ENCODE peak calls at places on chromosomes 4 and X, in ten cellular contexts. One of them, this sample, is unnamed.

GRCh38 chrX:107706309-107706708 is 69.3 kb downstream of the TSC22D3 start:
- DNase-seq in psoas muscle: no peak
- DNase-seq in breast epithelium: no peak
- DNase-seq in AG09309: no peak
- DNase-seq in neural crest cell: no peak
- DNase-seq in CD8-positive, alpha-beta T cell: no peak
- DNase-seq in ovary: no peak
- DNase-seq in sigmoid colon: peak
- DNase-seq in AG04450: no peak
- DNase-seq in PC-3: no peak
- DNase-seq in this sample: no peak

GRCh38 chrX:18828832-18829404 is 121.5 kb downstream of the PPEF1 start:
- DNase-seq in psoas muscle: no peak
- DNase-seq in breast epithelium: no peak
- DNase-seq in AG09309: no peak
- DNase-seq in neural crest cell: no peak
- DNase-seq in CD8-positive, alpha-beta T cell: no peak
- DNase-seq in ovary: no peak
- DNase-seq in sigmoid colon: no peak
- DNase-seq in AG04450: no peak
- DNase-seq in PC-3: peak
- DNase-seq in this sample: no peak

GRCh38 chrX:38859602-38860001 is 58.3 kb downstream of the MID1IP1 start:
- DNase-seq in psoas muscle: no peak
- DNase-seq in breast epithelium: no peak
- DNase-seq in AG09309: peak
- DNase-seq in neural crest cell: no peak
- DNase-seq in CD8-positive, alpha-beta T cell: no peak
- DNase-seq in ovary: no peak
- DNase-seq in sigmoid colon: no peak
- DNase-seq in AG04450: no peak
- DNase-seq in PC-3: no peak
- DNase-seq in this sample: no peak

GRCh38 chr4:7238300-7238960 is 46.1 kb downstream of the SORCS2 start:
- DNase-seq in psoas muscle: no peak
- DNase-seq in breast epithelium: no peak
- DNase-seq in AG09309: no peak
- DNase-seq in neural crest cell: no peak
- DNase-seq in CD8-positive, alpha-beta T cell: no peak
- DNase-seq in ovary: no peak
- DNase-seq in sigmoid colon: no peak
- DNase-seq in AG04450: no peak
- DNase-seq in PC-3: no peak
- DNase-seq in this sample: no peak

GRCh38 chrX:72100824-72101351 is 30.8 kb downstream of the RTL5 start:
- DNase-seq in psoas muscle: no peak
- DNase-seq in breast epithelium: no peak
- DNase-seq in AG09309: no peak
- DNase-seq in neural crest cell: no peak
- DNase-seq in CD8-positive, alpha-beta T cell: peak
- DNase-seq in ovary: no peak
- DNase-seq in sigmoid colon: no peak
- DNase-seq in AG04450: no peak
- DNase-seq in PC-3: no peak
- DNase-seq in this sample: no peak

GRCh38 chr4:40614031-40614430 is 15.6 kb downstream of the RBM47 start:
- DNase-seq in psoas muscle: no peak
- DNase-seq in breast epithelium: no peak
- DNase-seq in AG09309: no peak
- DNase-seq in neural crest cell: no peak
- DNase-seq in CD8-positive, alpha-beta T cell: no peak
- DNase-seq in ovary: no peak
- DNase-seq in sigmoid colon: no peak
- DNase-seq in AG04450: no peak
- DNase-seq in PC-3: no peak
- DNase-seq in this sample: no peak

GRCh38 chr4:126678608-126679007 is 954.1 kb upstream of the INTU start:
- DNase-seq in psoas muscle: no peak
- DNase-seq in breast epithelium: no peak
- DNase-seq in AG09309: no peak
- DNase-seq in neural crest cell: no peak
- DNase-seq in CD8-positive, alpha-beta T cell: no peak
- DNase-seq in ovary: no peak
- DNase-seq in sigmoid colon: no peak
- DNase-seq in AG04450: no peak
- DNase-seq in PC-3: no peak
- DNase-seq in this sample: no peak

GRCh38 chrX:85052636-85053343 is 49.1 kb downstream of the APOOL start:
- DNase-seq in psoas muscle: no peak
- DNase-seq in breast epithelium: no peak
- DNase-seq in AG09309: peak
- DNase-seq in neural crest cell: no peak
- DNase-seq in CD8-positive, alpha-beta T cell: no peak
- DNase-seq in ovary: no peak
- DNase-seq in sigmoid colon: no peak
- DNase-seq in AG04450: peak
- DNase-seq in PC-3: peak
- DNase-seq in this sample: no peak

DNA sequence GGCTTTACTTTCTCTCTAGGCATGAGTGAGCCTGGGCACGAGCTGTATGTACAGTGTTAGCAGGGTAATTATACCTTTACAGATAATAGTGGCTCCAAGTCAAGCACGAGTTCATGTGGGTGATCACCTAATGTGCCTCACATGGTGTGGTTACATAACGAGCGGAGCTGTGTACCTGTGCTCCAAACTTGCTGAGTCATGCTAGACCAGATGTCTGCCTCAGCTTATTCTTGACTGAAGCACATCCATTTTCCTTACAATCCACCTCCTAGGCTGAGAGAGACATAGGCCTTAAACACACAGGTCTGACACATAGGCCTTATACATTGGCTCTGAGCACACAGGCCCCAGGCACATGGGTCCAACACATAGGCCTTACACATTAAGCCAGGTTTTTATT is 426.6 kb downstream of the GPAT3 start:
- DNase-seq in psoas muscle: no peak
- DNase-seq in breast epithelium: no peak
- DNase-seq in AG09309: no peak
- DNase-seq in neural crest cell: no peak
- DNase-seq in CD8-positive, alpha-beta T cell: no peak
- DNase-seq in ovary: no peak
- DNase-seq in sigmoid colon: no peak
- DNase-seq in AG04450: no peak
- DNase-seq in PC-3: no peak
- DNase-seq in this sample: no peak
- TF ChIP-seq CTCF in psoas muscle: no peak
- TF ChIP-seq CTCF in breast epithelium: no peak
- TF ChIP-seq CTCF in AG09309: no peak
- TF ChIP-seq CTCF in neural crest cell: no peak
- TF ChIP-seq CTCF in CD8-positive, alpha-beta T cell: no peak
- TF ChIP-seq CTCF in ovary: no peak
- TF ChIP-seq CTCF in sigmoid colon: no peak
- TF ChIP-seq CTCF in AG04450: no peak
- TF ChIP-seq CTCF in PC-3: no peak
- TF ChIP-seq CTCF in this sample: no peak

GRCh38 chrX:49204709-49205108 is 4.7 kb upstream of the SYP start:
- DNase-seq in psoas muscle: no peak
- DNase-seq in breast epithelium: no peak
- DNase-seq in AG09309: no peak
- DNase-seq in neural crest cell: no peak
- DNase-seq in CD8-positive, alpha-beta T cell: no peak
- DNase-seq in ovary: no peak
- DNase-seq in sigmoid colon: no peak
- DNase-seq in AG04450: no peak
- DNase-seq in PC-3: no peak
- DNase-seq in this sample: no peak
- TF ChIP-seq CTCF in psoas muscle: no peak
- TF ChIP-seq CTCF in breast epithelium: no peak
- TF ChIP-seq CTCF in AG09309: no peak
- TF ChIP-seq CTCF in neural crest cell: no peak
- TF ChIP-seq CTCF in CD8-positive, alpha-beta T cell: no peak
- TF ChIP-seq CTCF in ovary: no peak
- TF ChIP-seq CTCF in sigmoid colon: no peak
- TF ChIP-seq CTCF in AG04450: no peak
- TF ChIP-seq CTCF in PC-3: no peak
- TF ChIP-seq CTCF in this sample: no peak

GRCh38 chr4:152436384-152436783 is 99.5 kb downstream of the FBXW7 start:
- DNase-seq in psoas muscle: no peak
- DNase-seq in breast epithelium: no peak
- DNase-seq in AG09309: no peak
- DNase-seq in neural crest cell: no peak
- DNase-seq in CD8-positive, alpha-beta T cell: no peak
- DNase-seq in ovary: no peak
- DNase-seq in sigmoid colon: no peak
- DNase-seq in AG04450: no peak
- DNase-seq in PC-3: no peak
- DNase-seq in this sample: no peak
- TF ChIP-seq CTCF in psoas muscle: no peak
- TF ChIP-seq CTCF in breast epithelium: no peak
- TF ChIP-seq CTCF in AG09309: no peak
- TF ChIP-seq CTCF in neural crest cell: peak
- TF ChIP-seq CTCF in CD8-positive, alpha-beta T cell: no peak
- TF ChIP-seq CTCF in ovary: no peak
- TF ChIP-seq CTCF in sigmoid colon: no peak
- TF ChIP-seq CTCF in AG04450: no peak
- TF ChIP-seq CTCF in PC-3: peak
- TF ChIP-seq CTCF in this sample: peak

GRCh38 chrX:63922221-63922620 is 137.2 kb upstream of the ARHGEF9 start:
- DNase-seq in psoas muscle: no peak
- DNase-seq in breast epithelium: no peak
- DNase-seq in AG09309: no peak
- DNase-seq in neural crest cell: no peak
- DNase-seq in CD8-positive, alpha-beta T cell: no peak
- DNase-seq in ovary: no peak
- DNase-seq in sigmoid colon: no peak
- DNase-seq in AG04450: no peak
- DNase-seq in PC-3: peak
- DNase-seq in this sample: no peak

GRCh38 chrX:63917296-63917695 is 132.3 kb upstream of the ARHGEF9 start:
- DNase-seq in psoas muscle: no peak
- DNase-seq in breast epithelium: no peak
- DNase-seq in AG09309: no peak
- DNase-seq in neural crest cell: no peak
- DNase-seq in CD8-positive, alpha-beta T cell: no peak
- DNase-seq in ovary: no peak
- DNase-seq in sigmoid colon: no peak
- DNase-seq in AG04450: no peak
- DNase-seq in PC-3: no peak
- DNase-seq in this sample: no peak

GRCh38 chrX:63919081-63919480 is 134.1 kb upstream of the ARHGEF9 start:
- DNase-seq in psoas muscle: no peak
- DNase-seq in breast epithelium: no peak
- DNase-seq in AG09309: no peak
- DNase-seq in neural crest cell: no peak
- DNase-seq in CD8-positive, alpha-beta T cell: no peak
- DNase-seq in ovary: no peak
- DNase-seq in sigmoid colon: no peak
- DNase-seq in AG04450: no peak
- DNase-seq in PC-3: no peak
- DNase-seq in this sample: no peak

GRCh38 chrX:63920875-63921274 is 135.9 kb upstream of the ARHGEF9 start:
- DNase-seq in psoas muscle: no peak
- DNase-seq in breast epithelium: no peak
- DNase-seq in AG09309: no peak
- DNase-seq in neural crest cell: no peak
- DNase-seq in CD8-positive, alpha-beta T cell: no peak
- DNase-seq in ovary: no peak
- DNase-seq in sigmoid colon: no peak
- DNase-seq in AG04450: no peak
- DNase-seq in PC-3: no peak
- DNase-seq in this sample: no peak

GRCh38 chrX:63918611-63919010 is 133.6 kb upstream of the ARHGEF9 start:
- DNase-seq in psoas muscle: no peak
- DNase-seq in breast epithelium: no peak
- DNase-seq in AG09309: no peak
- DNase-seq in neural crest cell: no peak
- DNase-seq in CD8-positive, alpha-beta T cell: no peak
- DNase-seq in ovary: no peak
- DNase-seq in sigmoid colon: no peak
- DNase-seq in AG04450: no peak
- DNase-seq in PC-3: no peak
- DNase-seq in this sample: no peak
- TF ChIP-seq CTCF in psoas muscle: no peak
- TF ChIP-seq CTCF in breast epithelium: no peak
- TF ChIP-seq CTCF in AG09309: peak
- TF ChIP-seq CTCF in neural crest cell: no peak
- TF ChIP-seq CTCF in CD8-positive, alpha-beta T cell: no peak
- TF ChIP-seq CTCF in ovary: no peak
- TF ChIP-seq CTCF in sigmoid colon: no peak
- TF ChIP-seq CTCF in AG04450: no peak
- TF ChIP-seq CTCF in PC-3: no peak
- TF ChIP-seq CTCF in this sample: no peak

This sample was measured in progenitor cell of endocrine pancreas.